ENCODE peak calls at places on chromosome 12, in seven cellular contexts. One of them, this sample, is unnamed.

GRCh38 chr12:106760184-106760531 is 14.3 kb upstream of the RIC8B start:
- DNase-seq in SK-MEL-5: peak
- DNase-seq in tibial artery: no peak
- DNase-seq in HT1080: peak
- DNase-seq in SJCRH30: no peak
- DNase-seq in left kidney: peak
- DNase-seq in NCI-H1105: no peak
- DNase-seq in this sample: peak

GRCh38 chr12:7259060-7259459 is 44.8 kb upstream of the ACSM4 start:
- DNase-seq in SJCRH30: no peak
- DNase-seq in NCI-H1105: no peak
- DNase-seq in HT1080: no peak
- DNase-seq in left kidney: no peak
- DNase-seq in SK-MEL-5: no peak
- DNase-seq in tibial artery: no peak
- DNase-seq in this sample: no peak

GRCh38 chr12:24993756-24994155 is 44.9 kb upstream of the BCAT1 start:
- DNase-seq in SK-MEL-5: no peak
- DNase-seq in tibial artery: no peak
- DNase-seq in left kidney: no peak
- DNase-seq in NCI-H1105: no peak
- DNase-seq in SJCRH30: no peak
- DNase-seq in HT1080: no peak
- DNase-seq in this sample: no peak

GRCh38 chr12:102010265-102010994 is 51.4 kb downstream of the WASHC3 start:
- DNase-seq in tibial artery: no peak
- DNase-seq in SK-MEL-5: no peak
- DNase-seq in left kidney: no peak
- DNase-seq in NCI-H1105: no peak
- DNase-seq in SJCRH30: no peak
- DNase-seq in HT1080: no peak
- DNase-seq in this sample: peak

GRCh38 chr12:52496054-52496453 is 3.0 kb upstream of the KRT6A start:
- DNase-seq in SJCRH30: no peak
- DNase-seq in SK-MEL-5: no peak
- DNase-seq in NCI-H1105: peak
- DNase-seq in tibial artery: no peak
- DNase-seq in HT1080: no peak
- DNase-seq in left kidney: peak
- DNase-seq in this sample: no peak

GRCh38 chr12:123741937-123742572 is 20.0 kb upstream of the DNAH10 start:
- DNase-seq in SK-MEL-5: no peak
- DNase-seq in left kidney: no peak
- DNase-seq in HT1080: no peak
- DNase-seq in NCI-H1105: no peak
- DNase-seq in tibial artery: no peak
- DNase-seq in SJCRH30: no peak
- DNase-seq in this sample: no peak

GRCh38 chr12:98733667-98734350 is 88.7 kb downstream of the APAF1 start:
- DNase-seq in tibial artery: no peak
- DNase-seq in SK-MEL-5: no peak
- DNase-seq in SJCRH30: no peak
- DNase-seq in left kidney: no peak
- DNase-seq in NCI-H1105: no peak
- DNase-seq in HT1080: peak
- DNase-seq in this sample: no peak

GRCh38 chr12:112022241-112023016 is 9.2 kb downstream of the ERP29 start:
- DNase-seq in left kidney: no peak
- DNase-seq in SJCRH30: no peak
- DNase-seq in HT1080: no peak
- DNase-seq in NCI-H1105: no peak
- DNase-seq in SK-MEL-5: no peak
- DNase-seq in tibial artery: no peak
- DNase-seq in this sample: no peak

GRCh38 chr12:54658306-54659264 is 10.4 kb upstream of the DCD start:
- DNase-seq in SJCRH30: peak
- DNase-seq in NCI-H1105: no peak
- DNase-seq in tibial artery: no peak
- DNase-seq in HT1080: peak
- DNase-seq in left kidney: peak
- DNase-seq in SK-MEL-5: peak
- DNase-seq in this sample: no peak

GRCh38 chr12:10235761-10236631 is 23.3 kb downstream of the GABARAPL1 start:
- DNase-seq in SJCRH30: no peak
- DNase-seq in NCI-H1105: peak
- DNase-seq in left kidney: peak
- DNase-seq in HT1080: no peak
- DNase-seq in tibial artery: no peak
- DNase-seq in SK-MEL-5: peak
- DNase-seq in this sample: no peak

GRCh38 chr12:13784504-13784903 is 196.9 kb downstream of the GRIN2B start:
- DNase-seq in SK-MEL-5: no peak
- DNase-seq in NCI-H1105: no peak
- DNase-seq in left kidney: no peak
- DNase-seq in HT1080: no peak
- DNase-seq in tibial artery: no peak
- DNase-seq in SJCRH30: peak
- DNase-seq in this sample: no peak

GRCh38 chr12:113647048-113647447 is 175.4 kb upstream of the LHX5 start:
- DNase-seq in SJCRH30: peak
- DNase-seq in NCI-H1105: peak
- DNase-seq in SK-MEL-5: peak
- DNase-seq in tibial artery: no peak
- DNase-seq in HT1080: no peak
- DNase-seq in left kidney: no peak
- DNase-seq in this sample: no peak

GRCh38 chr12:92288533-92288932 is 142.9 kb upstream of the BTG1 start:
- DNase-seq in tibial artery: no peak
- DNase-seq in HT1080: no peak
- DNase-seq in SJCRH30: no peak
- DNase-seq in SK-MEL-5: peak
- DNase-seq in left kidney: no peak
- DNase-seq in NCI-H1105: no peak
- DNase-seq in this sample: no peak

GRCh38 chr12:48340891-48341290 is 9.8 kb downstream of the ZNF641 start:
- DNase-seq in SK-MEL-5: no peak
- DNase-seq in NCI-H1105: no peak
- DNase-seq in tibial artery: no peak
- DNase-seq in HT1080: no peak
- DNase-seq in left kidney: no peak
- DNase-seq in SJCRH30: no peak
- DNase-seq in this sample: no peak

GRCh38 chr12:94074970-94075695 is 73.2 kb upstream of the PLXNC1 start:
- DNase-seq in tibial artery: peak
- DNase-seq in SK-MEL-5: peak
- DNase-seq in SJCRH30: no peak
- DNase-seq in NCI-H1105: no peak
- DNase-seq in HT1080: peak
- DNase-seq in left kidney: peak
- DNase-seq in this sample: no peak

GRCh38 chr12:111363578-111363977 is 5.3 kb downstream of the PHETA1 start:
- DNase-seq in NCI-H1105: no peak
- DNase-seq in HT1080: no peak
- DNase-seq in tibial artery: no peak
- DNase-seq in SJCRH30: no peak
- DNase-seq in SK-MEL-5: no peak
- DNase-seq in left kidney: no peak
- DNase-seq in this sample: no peak

GRCh38 chr12:98701166-98701565 is 56.1 kb downstream of the APAF1 start:
- DNase-seq in left kidney: no peak
- DNase-seq in SJCRH30: peak
- DNase-seq in SK-MEL-5: no peak
- DNase-seq in NCI-H1105: no peak
- DNase-seq in tibial artery: no peak
- DNase-seq in HT1080: no peak
- DNase-seq in this sample: no peak

GRCh38 chr12:129237881-129238280 is 384.6 kb downstream of the GLT1D1 start:
- DNase-seq in SK-MEL-5: no peak
- DNase-seq in SJCRH30: no peak
- DNase-seq in left kidney: no peak
- DNase-seq in HT1080: no peak
- DNase-seq in tibial artery: no peak
- DNase-seq in NCI-H1105: no peak
- DNase-seq in this sample: no peak

GRCh38 chr12:111574797-111575443 is 24.2 kb downstream of the ATXN2 start:
- DNase-seq in SK-MEL-5: no peak
- DNase-seq in tibial artery: no peak
- DNase-seq in NCI-H1105: no peak
- DNase-seq in left kidney: no peak
- DNase-seq in SJCRH30: no peak
- DNase-seq in HT1080: no peak
- DNase-seq in this sample: no peak

GRCh38 chr12:44847888-44848770 is 28.0 kb downstream of the NELL2 start:
- DNase-seq in left kidney: no peak
- DNase-seq in SJCRH30: no peak
- DNase-seq in NCI-H1105: no peak
- DNase-seq in tibial artery: no peak
- DNase-seq in SK-MEL-5: no peak
- DNase-seq in HT1080: peak
- DNase-seq in this sample: peak

GRCh38 chr12:42892702-42893101 is 303.2 kb upstream of the PRICKLE1 start:
- DNase-seq in NCI-H1105: no peak
- DNase-seq in tibial artery: no peak
- DNase-seq in HT1080: no peak
- DNase-seq in SK-MEL-5: no peak
- DNase-seq in SJCRH30: no peak
- DNase-seq in left kidney: no peak
- DNase-seq in this sample: no peak

GRCh38 chr12:107514887-107515445 is 170.6 kb upstream of the PWP1 start:
- DNase-seq in SJCRH30: no peak
- DNase-seq in HT1080: no peak
- DNase-seq in tibial artery: peak
- DNase-seq in left kidney: no peak
- DNase-seq in NCI-H1105: no peak
- DNase-seq in SK-MEL-5: no peak
- DNase-seq in this sample: no peak

GRCh38 chr12:109557200-109557599 is 16.1 kb downstream of the MMAB start:
- DNase-seq in tibial artery: no peak
- DNase-seq in NCI-H1105: no peak
- DNase-seq in SK-MEL-5: no peak
- DNase-seq in SJCRH30: no peak
- DNase-seq in left kidney: no peak
- DNase-seq in HT1080: no peak
- DNase-seq in this sample: no peak

GRCh38 chr12:31521972-31522371 is 69.0 kb downstream of the DENND5B start:
- DNase-seq in NCI-H1105: no peak
- DNase-seq in tibial artery: no peak
- DNase-seq in SK-MEL-5: no peak
- DNase-seq in SJCRH30: no peak
- DNase-seq in left kidney: peak
- DNase-seq in HT1080: no peak
- DNase-seq in this sample: no peak

GRCh38 chr12:100672075-100672592 is 98.7 kb downstream of the GAS2L3 start:
- DNase-seq in NCI-H1105: peak
- DNase-seq in left kidney: no peak
- DNase-seq in SK-MEL-5: peak
- DNase-seq in HT1080: peak
- DNase-seq in tibial artery: no peak
- DNase-seq in SJCRH30: peak
- DNase-seq in this sample: peak

GRCh38 chr12:63877693-63878092 is 33.2 kb downstream of the SRGAP1 start:
- DNase-seq in SJCRH30: no peak
- DNase-seq in HT1080: no peak
- DNase-seq in NCI-H1105: no peak
- DNase-seq in tibial artery: no peak
- DNase-seq in left kidney: no peak
- DNase-seq in SK-MEL-5: no peak
- DNase-seq in this sample: no peak

GRCh38 chr12:116559330-116560080 is at the start of gene MAP1LC3B2:
- DNase-seq in HT1080: peak
- DNase-seq in NCI-H1105: no peak
- DNase-seq in left kidney: peak
- DNase-seq in SJCRH30: peak
- DNase-seq in tibial artery: peak
- DNase-seq in SK-MEL-5: peak
- DNase-seq in this sample: peak

GRCh38 chr12:113030875-113031525 is 25.5 kb upstream of the DTX1 start:
- DNase-seq in SJCRH30: peak
- DNase-seq in left kidney: peak
- DNase-seq in SK-MEL-5: peak
- DNase-seq in tibial artery: peak
- DNase-seq in HT1080: peak
- DNase-seq in NCI-H1105: peak
- DNase-seq in this sample: peak

GRCh38 chr12:93783827-93784226 is 106.7 kb downstream of the CRADD start:
- DNase-seq in left kidney: no peak
- DNase-seq in SJCRH30: no peak
- DNase-seq in NCI-H1105: no peak
- DNase-seq in SK-MEL-5: no peak
- DNase-seq in tibial artery: no peak
- DNase-seq in HT1080: no peak
- DNase-seq in this sample: no peak

GRCh38 chr12:116126610-116127009 is 150.9 kb downstream of the MED13L start:
- DNase-seq in NCI-H1105: no peak
- DNase-seq in SK-MEL-5: no peak
- DNase-seq in SJCRH30: no peak
- DNase-seq in left kidney: no peak
- DNase-seq in HT1080: no peak
- DNase-seq in tibial artery: no peak
- DNase-seq in this sample: no peak

This sample was measured in GM06990.